ENCODE peak calls at places on chromosomes 2 and 18, in four cellular contexts. One of them, this sample, is unnamed. For H3K27me3, the result is how much of the 10 kb centered on the place peaks cover.

GRCh38 chr2:63012541-63012940 is 38.1 kb upstream of the OTX1 start:
- DNase-seq in pancreas: no peak
- DNase-seq in colonic mucosa: no peak
- DNase-seq in uterus: no peak
- DNase-seq in this sample: no peak

GRCh38 chr2:3257166-3257565 is 120.5 kb downstream of the EIPR1 start:
- DNase-seq in colonic mucosa: no peak
- DNase-seq in pancreas: no peak
- DNase-seq in uterus: no peak
- DNase-seq in this sample: no peak

GRCh38 chr2:207122914-207123744 is 42.6 kb downstream of the KLF7 start:
- DNase-seq in uterus: no peak
- DNase-seq in pancreas: no peak
- DNase-seq in colonic mucosa: no peak
- DNase-seq in this sample: no peak

GRCh38 chr18:49757513-49758262 is 55.6 kb downstream of the ACAA2 start:
- DNase-seq in pancreas: no peak
- DNase-seq in colonic mucosa: peak
- DNase-seq in uterus: no peak
- DNase-seq in this sample: no peak

GRCh38 chr2:131483981-131484505 is 8.1 kb downstream of the TUBA3D start:
- DNase-seq in colonic mucosa: no peak
- DNase-seq in pancreas: no peak
- DNase-seq in uterus: no peak
- DNase-seq in this sample: no peak

GRCh38 chr2:25252291-25253152 is 84.1 kb upstream of the POMC start:
- DNase-seq in pancreas: peak
- DNase-seq in uterus: peak
- DNase-seq in colonic mucosa: peak
- DNase-seq in this sample: peak

GRCh38 chr2:68889021-68889420 is 17.8 kb upstream of the BMP10 start:
- DNase-seq in pancreas: no peak
- DNase-seq in colonic mucosa: no peak
- DNase-seq in uterus: no peak
- DNase-seq in this sample: no peak

GRCh38 chr2:74893332-74893731 is 59.4 kb downstream of the HK2 start:
- DNase-seq in colonic mucosa: no peak
- DNase-seq in uterus: no peak
- DNase-seq in pancreas: no peak
- DNase-seq in this sample: no peak

GRCh38 chr18:55856191-55856590 is 268.2 kb upstream of the TCF4 start:
- DNase-seq in colonic mucosa: no peak
- DNase-seq in pancreas: no peak
- DNase-seq in uterus: no peak
- DNase-seq in this sample: no peak

GRCh38 chr18:74286106-74286856 is 5.5 kb downstream of the CYB5A start:
- DNase-seq in colonic mucosa: no peak
- DNase-seq in uterus: no peak
- DNase-seq in pancreas: no peak
- DNase-seq in this sample: no peak

GRCh38 chr2:138713509-138713908 is 66.7 kb downstream of the NXPH2 start:
- DNase-seq in colonic mucosa: no peak
- DNase-seq in uterus: no peak
- DNase-seq in pancreas: no peak
- DNase-seq in this sample: no peak

GRCh38 chr2:205361272-205361671 is 321.0 kb upstream of the NRP2 start:
- DNase-seq in colonic mucosa: no peak
- DNase-seq in pancreas: no peak
- DNase-seq in uterus: no peak
- DNase-seq in this sample: no peak

GRCh38 chr18:69974365-69974764 is 26.7 kb upstream of the CD226 start:
- DNase-seq in colonic mucosa: no peak
- DNase-seq in pancreas: no peak
- DNase-seq in uterus: no peak
- DNase-seq in this sample: no peak

GRCh38 chr2:239891692-239892091 is 133.4 kb downstream of the NDUFA10 start:
- DNase-seq in uterus: no peak
- DNase-seq in colonic mucosa: no peak
- DNase-seq in pancreas: no peak
- DNase-seq in this sample: no peak

GRCh38 chr18:23194150-23194968 is 59.1 kb downstream of the CABLES1 start:
- DNase-seq in uterus: no peak
- DNase-seq in pancreas: no peak
- DNase-seq in colonic mucosa: no peak
- DNase-seq in this sample: no peak

GRCh38 chr2:158102446-158102845 is 770 bp downstream of the UPP2 start:
- DNase-seq in uterus: no peak
- DNase-seq in colonic mucosa: no peak
- DNase-seq in pancreas: no peak
- DNase-seq in this sample: no peak

DNA sequence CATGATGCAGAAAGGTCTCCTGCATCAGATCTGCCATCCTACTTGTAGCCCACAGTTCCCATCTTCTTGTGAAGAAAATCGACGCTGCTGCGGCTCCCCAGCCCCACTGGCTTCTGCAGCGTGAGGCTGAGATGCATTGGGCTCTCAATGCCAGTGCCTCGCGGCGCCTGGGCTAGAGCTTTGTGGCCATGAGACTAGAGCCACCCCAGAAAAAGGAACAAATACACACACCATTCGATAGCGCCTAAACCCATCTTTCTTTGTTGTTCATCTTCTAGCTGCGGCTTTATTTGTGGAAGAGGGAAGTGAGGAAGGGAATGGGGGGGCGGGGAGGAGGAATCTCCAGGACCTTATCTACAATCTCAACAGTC is 2.7 kb downstream of the NOL4 start:
- DNase-seq in pancreas: no peak
- DNase-seq in uterus: no peak
- DNase-seq in colonic mucosa: no peak
- DNase-seq in this sample: peak
- H3K27me3 ChIP-seq in pancreas: under half
- H3K27me3 ChIP-seq in uterus: under half
- H3K27me3 ChIP-seq in colonic mucosa: under half
- H3K27me3 ChIP-seq in this sample: under half

GRCh38 chr2:64523667-64524603 is at the start of gene AFTPH:
- DNase-seq in colonic mucosa: peak
- DNase-seq in uterus: peak
- DNase-seq in pancreas: peak
- DNase-seq in this sample: peak

GRCh38 chr2:64525323-64525625 is 1.1 kb downstream of the AFTPH start:
- DNase-seq in pancreas: no peak
- DNase-seq in colonic mucosa: peak
- DNase-seq in uterus: no peak
- DNase-seq in this sample: no peak

GRCh38 chr2:64524604-64525322 is 635 bp downstream of the AFTPH start:
- DNase-seq in uterus: no peak
- DNase-seq in colonic mucosa: peak
- DNase-seq in pancreas: no peak
- DNase-seq in this sample: peak

GRCh38 chr2:64522843-64523428 is 1.2 kb upstream of the AFTPH start:
- DNase-seq in uterus: peak
- DNase-seq in pancreas: peak
- DNase-seq in colonic mucosa: peak
- DNase-seq in this sample: no peak

GRCh38 chr2:64526034-64526433 is 1.9 kb downstream of the AFTPH start:
- DNase-seq in uterus: no peak
- DNase-seq in colonic mucosa: no peak
- DNase-seq in pancreas: no peak
- DNase-seq in this sample: no peak
- H3K4me3 ChIP-seq in uterus: no peak
- H3K4me3 ChIP-seq in colonic mucosa: peak
- H3K4me3 ChIP-seq in pancreas: peak
- H3K4me3 ChIP-seq in this sample: no peak

DNA sequence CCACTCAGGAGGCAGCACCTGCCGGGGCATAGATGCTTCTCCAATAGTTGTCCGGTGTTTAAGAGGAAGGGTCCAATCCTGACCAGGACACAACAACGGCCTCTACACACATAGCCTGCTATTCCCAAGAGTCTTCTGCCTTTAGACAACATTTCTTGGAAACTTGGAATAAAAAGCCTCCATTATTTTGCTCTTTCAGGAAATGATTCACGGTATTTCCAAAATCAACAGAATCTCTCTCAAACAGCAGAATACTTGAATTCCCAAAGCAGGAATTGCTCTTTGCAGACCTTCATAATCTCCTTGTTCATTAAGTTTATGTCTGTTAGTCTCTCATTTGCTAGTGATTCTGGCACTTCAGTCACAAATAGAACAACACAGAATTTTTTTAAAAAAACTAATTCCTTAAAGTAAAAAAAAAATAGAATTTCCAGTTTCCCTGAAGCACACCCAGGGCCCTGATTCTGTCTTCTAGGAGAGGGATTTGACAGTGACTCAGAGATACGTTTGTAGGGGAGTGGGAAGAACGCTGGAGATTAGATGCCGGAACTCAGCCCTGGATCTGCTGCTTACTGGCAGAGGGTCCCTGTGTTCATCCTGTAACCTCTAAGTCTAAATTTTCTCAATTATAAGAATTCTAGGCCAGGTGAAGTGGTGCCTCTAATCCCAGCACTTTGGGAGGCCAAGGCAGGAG is 74.7 kb downstream of the NAB1 start:
- DNase-seq in pancreas: no peak
- DNase-seq in uterus: no peak
- DNase-seq in colonic mucosa: no peak
- DNase-seq in this sample: no peak
- H3K27ac ChIP-seq in pancreas: no peak
- H3K27ac ChIP-seq in uterus: no peak
- H3K27ac ChIP-seq in colonic mucosa: no peak
- H3K27ac ChIP-seq in this sample: no peak

DNA sequence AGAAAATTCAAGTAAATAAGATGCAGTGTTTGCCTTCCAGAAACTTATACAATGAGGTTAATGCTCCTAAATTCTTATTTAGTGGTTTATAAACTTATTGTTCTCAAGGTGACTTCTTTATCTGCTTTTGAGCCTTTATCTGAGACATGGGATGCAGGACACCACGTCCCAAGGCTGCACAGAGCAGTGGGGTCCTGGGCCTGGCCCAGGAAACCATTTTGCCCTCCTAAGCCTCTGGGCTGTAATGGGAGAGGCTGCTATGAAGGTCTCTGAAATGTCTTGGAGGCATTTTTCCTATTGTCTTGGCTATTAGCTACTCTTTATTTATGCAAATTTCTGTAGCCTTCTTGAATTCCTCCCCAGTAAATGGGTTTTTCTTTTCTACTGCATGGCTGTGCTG is 652.6 kb upstream of the SETBP1 start:
- DNase-seq in colonic mucosa: no peak
- DNase-seq in uterus: no peak
- DNase-seq in pancreas: no peak
- DNase-seq in this sample: no peak
- H3K27me3 ChIP-seq in colonic mucosa: under half
- H3K27me3 ChIP-seq in uterus: under half
- H3K27me3 ChIP-seq in pancreas: under half
- H3K27me3 ChIP-seq in this sample: under half

GRCh38 chr2:201264472-201265173 is 4.3 kb downstream of the CASP8 start:
- DNase-seq in colonic mucosa: no peak
- DNase-seq in uterus: no peak
- DNase-seq in pancreas: no peak
- DNase-seq in this sample: no peak

GRCh38 chr2:201261911-201262310 is 1.6 kb downstream of the CASP8 start:
- DNase-seq in colonic mucosa: no peak
- DNase-seq in uterus: no peak
- DNase-seq in pancreas: no peak
- DNase-seq in this sample: no peak

GRCh38 chr2:201261471-201261870 is 1.1 kb downstream of the CASP8 start:
- DNase-seq in colonic mucosa: peak
- DNase-seq in uterus: no peak
- DNase-seq in pancreas: no peak
- DNase-seq in this sample: no peak

GRCh38 chr2:201263774-201264173 is 3.4 kb downstream of the CASP8 start:
- DNase-seq in uterus: no peak
- DNase-seq in colonic mucosa: no peak
- DNase-seq in pancreas: no peak
- DNase-seq in this sample: no peak

GRCh38 chr2:201262718-201263117 is 2.4 kb downstream of the CASP8 start:
- DNase-seq in uterus: no peak
- DNase-seq in colonic mucosa: no peak
- DNase-seq in pancreas: no peak
- DNase-seq in this sample: no peak
- H3K4me3 ChIP-seq in uterus: no peak
- H3K4me3 ChIP-seq in colonic mucosa: no peak
- H3K4me3 ChIP-seq in pancreas: no peak
- H3K4me3 ChIP-seq in this sample: no peak

GRCh38 chr2:219506153-219506801 is 7.6 kb downstream of the GMPPA start:
- DNase-seq in pancreas: peak
- DNase-seq in colonic mucosa: no peak
- DNase-seq in uterus: no peak
- DNase-seq in this sample: no peak
- H3K27ac ChIP-seq in pancreas: no peak
- H3K27ac ChIP-seq in colonic mucosa: no peak
- H3K27ac ChIP-seq in uterus: no peak
- H3K27ac ChIP-seq in this sample: no peak

DNA sequence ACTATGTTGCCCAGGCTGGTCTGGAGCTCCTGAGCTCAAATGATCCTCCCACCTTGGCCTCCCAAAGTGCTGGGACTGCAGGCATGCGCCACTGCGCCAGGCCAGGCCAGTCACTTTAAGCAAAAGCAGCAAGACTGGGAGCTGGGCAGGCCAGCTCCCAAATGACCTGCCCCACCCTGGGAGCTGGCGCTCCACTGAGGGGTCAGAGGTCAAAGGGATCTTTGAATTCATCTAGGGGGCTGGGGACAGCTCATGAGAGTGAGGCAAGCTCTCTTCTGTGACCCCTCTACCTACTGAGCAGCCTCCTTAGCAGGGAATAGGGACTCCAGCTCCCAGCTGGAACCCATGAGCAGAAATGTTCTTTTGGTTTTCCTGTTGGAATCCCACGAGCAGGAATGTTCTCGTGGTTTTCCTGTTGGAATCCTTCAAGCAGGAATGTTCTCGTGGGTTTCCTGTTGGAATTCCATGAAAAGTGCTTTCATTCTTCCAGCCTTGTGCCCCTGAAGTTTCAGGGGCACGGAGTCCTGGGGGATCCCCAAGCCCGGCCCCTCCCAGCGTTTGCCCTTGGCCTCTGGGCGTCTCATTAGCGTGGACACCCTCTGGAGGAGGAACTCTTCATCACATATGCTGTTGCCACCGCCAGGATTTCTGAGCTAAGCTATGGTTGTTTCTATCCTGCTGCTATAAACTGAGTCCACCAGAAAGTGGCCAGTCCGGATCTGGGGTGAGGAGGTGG is 162.0 kb upstream of the HAAO start:
- DNase-seq in uterus: no peak
- DNase-seq in colonic mucosa: no peak
- DNase-seq in pancreas: no peak
- DNase-seq in this sample: no peak
- H3K27me3 ChIP-seq in uterus: under half
- H3K27me3 ChIP-seq in colonic mucosa: under half
- H3K27me3 ChIP-seq in pancreas: under half
- H3K27me3 ChIP-seq in this sample: under half

This sample was measured in aorta.